ENCODE peak calls at places on chromosomes 16 and 17, in nine cellular contexts. G is prostate gland; M is left kidney; S is NCI-H774; P is GM19239; Q is NCI-H226; J is activated CD4-positive, alpha-beta T cell treated with anti-CD3 and anti-CD28 coated beads, Interleukin-2, amount 50 U/mL, for 1 hour; W is lung microvascular endothelial cell; D is C1 segment of cervical spinal cord. K is an unnamed sample.
A peak's percentile ranks its signal among the peaks of the same experiment; 100 is the strongest.

GRCh38 chr16:66549284-66550131 is at the start of gene TK2:
- DNase-seq in G (peak; percentile 44), M (peak; percentile 95), S (no peak), P (peak; percentile 17), Q (peak; percentile 29), J (peak; percentile 34), W (peak; percentile 85), D (peak; percentile 54), K (peak; percentile 39)

GRCh38 chr16:50369133-50369804 is 481 bp upstream of the BRD7 start:
- DNase-seq in G (no peak), M (no peak), S (no peak), P (no peak), Q (no peak), J (no peak), W (no peak), D (no peak), K (no peak)

GRCh38 chr17:2028737-2029136 is 1.2 kb upstream of the DPH1 start:
- DNase-seq in G (no peak), M (no peak), S (no peak), P (no peak), Q (no peak), J (no peak), W (no peak), D (no peak), K (no peak)

GRCh38 chr17:74340470-74341023 is 14.5 kb downstream of the KIF19 start:
- DNase-seq in G (no peak), M (peak; percentile 42), S (no peak), P (no peak), Q (no peak), J (no peak), W (no peak), D (peak; percentile 6), K (peak; percentile 39)

GRCh38 chr16:46812781-46813555 is 18.0 kb downstream of the C16orf87 start:
- DNase-seq in G (no peak), M (no peak), S (no peak), P (no peak), Q (peak; percentile 65), J (no peak), W (no peak), D (no peak), K (no peak)

GRCh38 chr16:22623351-22623781 is 112.7 kb downstream of the NPIPB5 start:
- DNase-seq in G (no peak), M (no peak), S (no peak), P (no peak), Q (no peak), J (no peak), W (no peak), D (no peak), K (no peak)

GRCh38 chr17:50281739-50282401 is 7.6 kb downstream of the TMEM92 start:
- DNase-seq in G (no peak), M (no peak), S (no peak), P (no peak), Q (no peak), J (no peak), W (no peak), D (no peak), K (no peak)

GRCh38 chr17:30483159-30483558 is 6.0 kb downstream of the GOSR1 start:
- DNase-seq in G (no peak), M (no peak), S (no peak), P (no peak), Q (no peak), J (no peak), W (no peak), D (no peak), K (no peak)

GRCh38 chr17:29347831-29348281 is 42.3 kb upstream of the TAOK1 start:
- DNase-seq in G (no peak), M (peak; percentile 25), S (no peak), P (no peak), Q (peak; percentile 41), J (no peak), W (no peak), D (no peak), K (no peak)

GRCh38 chr16:24070851-24071250 is 185.3 kb upstream of the CACNG3 start:
- DNase-seq in G (no peak), M (peak; percentile 65), S (no peak), P (peak; percentile 29), Q (no peak), J (no peak), W (peak; percentile 54), D (no peak), K (peak; percentile 45)

GRCh38 chr17:48576479-48577309 is 1.5 kb downstream of the HOXB4 start:
- DNase-seq in G (no peak), M (peak; percentile 88), S (peak; percentile 45), P (no peak), Q (peak; percentile 90), J (no peak), W (peak; percentile 54), D (no peak), K (no peak)

GRCh38 chr17:39018267-39019134 is 51.3 kb upstream of the FBXO47 start:
- DNase-seq in G (no peak), M (peak; percentile 63), S (no peak), P (no peak), Q (no peak), J (no peak), W (peak; percentile 16), D (no peak), K (no peak)

GRCh38 chr17:60947100-60947499 is 269.4 kb downstream of the BCAS3 start:
- DNase-seq in G (no peak), M (no peak), S (no peak), P (no peak), Q (no peak), J (no peak), W (no peak), D (no peak), K (no peak)

GRCh38 chr16:81324808-81325207 is 10.0 kb downstream of the GAN start:
- DNase-seq in G (no peak), M (no peak), S (no peak), P (no peak), Q (no peak), J (no peak), W (no peak), D (no peak), K (no peak)

GRCh38 chr16:12157510-12158093 is 181.1 kb downstream of the SNX29 start:
- DNase-seq in G (no peak), M (no peak), S (no peak), P (no peak), Q (peak; percentile 18), J (no peak), W (no peak), D (no peak), K (no peak)

GRCh38 chr16:1781758-1782407 is 488 bp downstream of the SPSB3 start:
- DNase-seq in G (no peak), M (peak; percentile 69), S (no peak), P (no peak), Q (no peak), J (peak; percentile 26), W (peak; percentile 35), D (no peak), K (no peak)

GRCh38 chr16:678858-679807 is 1.1 kb upstream of the STUB1 start:
- DNase-seq in G (peak; percentile 68), M (peak; percentile 92), S (peak; percentile 58), P (no peak), Q (peak; percentile 69), J (peak; percentile 40), W (peak; percentile 49), D (no peak), K (peak; percentile 74)

GRCh38 chr17:35808962-35809854 is at the start of gene TAF15:
- DNase-seq in G (peak; percentile 97), M (peak; percentile 100), S (peak; percentile 99), P (peak; percentile 79), Q (peak; percentile 98), J (peak; percentile 92), W (peak; percentile 99), D (peak; percentile 93), K (peak; percentile 99)

K was measured in NCI-H1436.